ENCODE peak calls at places on chromosomes 7 and 10, in nine cellular contexts. S is HAP-1, B is neural progenitor cell, N is HCT116, T is tibial artery, A is heart right ventricle, R is mucosa of descending colon, Q is A549, H is A673. C is an unnamed sample.
A peak's percentile ranks its signal among the peaks of the same experiment; 100 is the strongest.

GRCh38 chr10:82361317-82361716 is 486.3 kb downstream of the NRG3 start:
- DNase-seq in H (no peak), R (no peak), B (no peak), A (no peak), Q (no peak), N (no peak), S (no peak), T (no peak), C (no peak)

GRCh38 chr7:17994079-17994478 is 33.6 kb downstream of the PRPS1L1 start:
- DNase-seq in N (no peak), B (no peak), R (no peak), H (peak; percentile 28), T (no peak), S (no peak), Q (no peak), A (no peak), C (no peak)

GRCh38 chr10:132987671-132988571 is 45.6 kb upstream of the CFAP46 start:
- DNase-seq in A (no peak), Q (no peak), T (no peak), N (no peak), H (peak; percentile 60), B (no peak), R (peak; percentile 49), S (no peak), C (peak; percentile 63)

GRCh38 chr7:30896041-30896440 is 15.6 kb upstream of the AQP1 start:
- DNase-seq in R (peak; percentile 16), S (peak; percentile 35), B (no peak), T (no peak), A (no peak), Q (no peak), N (no peak), H (peak; percentile 50), C (no peak)

GRCh38 chr7:49001610-49002033 is 77.3 kb downstream of the CDC14C start:
- DNase-seq in B (peak; percentile 75), A (no peak), H (peak; percentile 36), N (no peak), Q (peak; percentile 10), T (no peak), S (peak; percentile 79), R (no peak), C (no peak)

GRCh38 chr7:18829518-18830252 is 287.8 kb downstream of the TWIST1 start:
- DNase-seq in R (no peak), N (no peak), A (no peak), Q (no peak), B (no peak), H (peak; percentile 84), S (no peak), T (no peak), C (no peak)

GRCh38 chr7:132311747-132312146 is 264.5 kb downstream of the PLXNA4 start:
- DNase-seq in S (no peak), R (no peak), Q (no peak), T (no peak), A (no peak), H (no peak), B (peak; percentile 36), N (no peak), C (no peak)

GRCh38 chr10:96337106-96337505 is 21.7 kb downstream of the OPALIN start:
- DNase-seq in H (no peak), Q (no peak), R (no peak), T (no peak), B (no peak), A (no peak), N (no peak), S (no peak), C (no peak)

GRCh38 chr10:75924309-75924920 is 493.0 kb downstream of the LRMDA start:
- DNase-seq in N (no peak), S (no peak), A (no peak), B (peak; percentile 36), T (no peak), R (no peak), Q (no peak), H (no peak), C (no peak)

GRCh38 chr7:151172273-151173141 is 5.0 kb upstream of the GBX1 start:
- DNase-seq in H (peak; percentile 79), Q (peak; percentile 61), A (peak; percentile 62), B (peak; percentile 84), R (peak; percentile 82), S (peak; percentile 83), N (peak; percentile 61), T (peak; percentile 82), C (peak; percentile 69)

GRCh38 chr10:50807851-50808776 is 68.4 kb downstream of the ASAH2B start:
- DNase-seq in H (no peak), S (no peak), R (no peak), T (no peak), Q (no peak), B (peak; percentile 13), A (no peak), N (no peak), C (no peak)

GRCh38 chr10:75034131-75034512 is 77.3 kb upstream of the SAMD8 start:
- DNase-seq in A (no peak), N (no peak), S (no peak), R (no peak), T (no peak), H (no peak), Q (no peak), B (no peak), C (no peak)

GRCh38 chr10:79074732-79075131 is 6.0 kb downstream of the ZMIZ1 start:
- DNase-seq in T (no peak), N (no peak), A (no peak), R (peak; percentile 86), Q (no peak), S (no peak), B (peak; percentile 71), H (peak; percentile 56), C (no peak)

GRCh38 chr10:124675261-124675660 is 68.9 kb downstream of the FAM53B start:
- DNase-seq in S (no peak), R (peak; percentile 34), A (no peak), N (no peak), H (no peak), Q (no peak), B (no peak), T (no peak), C (no peak)

GRCh38 chr10:71075066-71075758 is 137.2 kb upstream of the UNC5B start:
- DNase-seq in R (no peak), B (no peak), A (no peak), N (no peak), H (no peak), T (peak; percentile 54), Q (no peak), S (peak; percentile 2), C (no peak)

DNA sequence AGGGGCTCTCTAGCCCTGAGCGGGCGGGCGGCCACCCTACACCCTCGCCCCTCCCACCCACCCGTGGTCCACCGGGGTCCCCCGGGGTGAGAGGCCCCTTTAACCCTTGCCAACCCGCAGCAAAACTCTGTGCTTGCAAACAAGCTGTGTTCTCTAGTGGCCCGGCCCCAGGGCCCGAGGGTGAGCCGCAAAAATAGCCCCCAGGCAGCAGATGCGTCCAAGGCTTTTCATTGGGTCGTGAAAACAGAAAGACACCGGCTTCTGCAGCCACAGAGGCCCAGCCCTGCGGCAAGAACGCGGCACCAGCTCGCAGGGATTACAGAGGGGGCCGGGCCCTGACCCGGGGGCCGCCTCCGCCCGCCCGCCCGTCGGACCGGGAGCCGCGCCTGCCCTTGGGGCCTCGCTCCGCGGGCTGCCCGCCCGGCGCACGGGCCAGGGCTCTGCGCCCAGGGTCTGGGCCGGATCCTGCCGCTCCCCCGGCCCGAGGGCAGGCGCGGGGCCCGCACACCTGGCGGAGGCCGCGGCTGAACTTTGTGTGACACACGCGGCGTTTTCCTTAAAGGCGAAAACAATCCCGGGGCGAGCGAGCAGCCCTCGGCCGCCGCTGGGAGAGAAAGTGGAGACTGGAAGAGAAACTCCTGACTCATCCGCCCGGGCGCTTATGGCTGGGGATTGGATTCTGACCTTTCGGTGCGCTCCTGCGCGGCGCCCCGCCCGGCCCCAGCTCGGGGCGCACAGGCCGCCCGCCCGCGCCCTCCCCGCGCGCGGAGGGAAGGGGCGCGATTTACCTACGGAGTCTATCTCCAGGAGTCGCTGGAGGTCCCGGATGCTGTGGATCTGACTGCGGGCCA is 2.8 kb downstream of the PDGFA start:
- DNase-seq in Q (peak; percentile 62), H (no peak), B (peak; percentile 74), R (peak; percentile 78), A (no peak), S (no peak), N (no peak), T (peak; percentile 84), C (peak; percentile 52)
- H3K4me3 ChIP-seq in Q (peak overlapping the region; percentile 74), H (peak overlapping the region; percentile 56), B (peak overlapping the region; percentile 62), R (peak overlapping the region; percentile 54), A (peak overlapping the region; percentile 74), S (no peak overlapping the region), N (peak overlapping the region; percentile 94), T (peak overlapping the region; percentile 89), C (peak overlapping the region; percentile 64)

GRCh38 chr10:38047666-38048065 is 37.2 kb downstream of the ZNF33A start:
- DNase-seq in N (no peak), T (no peak), B (no peak), S (no peak), H (no peak), Q (no peak), A (no peak), R (no peak), C (no peak)
- H3K9me3 ChIP-seq in N (no peaks in the 10 kb centered on the region), T (peaks cover 15% of the 10 kb centered on the region), B (peaks cover 19% of the 10 kb centered on the region), S (no peaks in the 10 kb centered on the region), H (no peaks in the 10 kb centered on the region), Q (peaks cover 77% of the 10 kb centered on the region), A (no peaks in the 10 kb centered on the region), R (peaks cover 20% of the 10 kb centered on the region), C (no peaks in the 10 kb centered on the region)

DNA sequence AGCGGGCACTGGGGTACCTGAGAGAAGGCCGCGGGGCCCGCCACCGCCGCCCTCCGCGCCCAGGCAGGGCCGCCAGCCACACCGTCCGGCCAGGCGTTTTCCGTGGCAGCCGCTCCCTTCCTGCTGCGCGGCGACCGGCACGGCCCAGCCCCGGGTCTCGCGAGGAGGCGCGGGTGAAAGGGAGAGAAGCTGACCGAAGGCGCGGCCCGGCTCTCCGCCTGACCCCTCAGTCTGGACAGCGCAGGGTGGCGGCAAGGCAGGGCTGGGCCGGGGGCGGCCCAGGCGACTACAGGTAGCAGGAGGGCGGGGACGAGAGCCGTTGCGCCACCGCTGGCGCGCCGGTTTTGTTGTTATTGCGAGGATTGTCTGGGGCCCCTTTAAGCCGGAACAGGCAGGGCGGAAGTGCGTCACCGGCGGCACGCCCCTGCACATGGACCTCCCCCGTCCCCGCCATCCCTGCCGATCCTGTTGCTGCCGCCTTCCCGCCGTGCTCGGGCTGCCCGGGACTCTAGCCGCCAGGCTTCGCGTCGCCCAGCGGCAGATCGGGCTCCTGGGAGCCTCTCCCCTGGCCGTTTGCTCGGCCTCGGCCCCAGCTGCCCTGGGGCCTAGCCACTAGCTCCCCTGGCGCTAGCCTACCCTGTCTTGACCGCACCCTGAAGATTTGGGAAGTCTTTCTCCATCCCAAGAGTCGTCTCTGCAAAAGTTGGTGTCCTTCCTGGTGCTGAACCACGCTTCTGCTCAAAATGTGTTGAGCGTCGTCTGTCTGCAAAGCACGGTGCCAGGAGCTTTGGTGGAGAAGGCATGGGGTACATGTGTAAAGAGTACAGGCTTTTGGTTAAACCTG is at the start of gene HERPUD2:
- DNase-seq in N (peak; percentile 81), Q (peak; percentile 87), R (peak; percentile 97), T (peak; percentile 95), A (peak; percentile 94), H (peak; percentile 93), B (peak; percentile 96), S (peak; percentile 95), C (peak; percentile 92)
- H3K4me3 ChIP-seq in N (peak within 1 kb of the TSS; percentile 81), Q (peak within 1 kb of the TSS; percentile 100), R (peak within 1 kb of the TSS; percentile 87), T (peak within 1 kb of the TSS; percentile 89), A (peak within 1 kb of the TSS; percentile 98), H (peak within 1 kb of the TSS; percentile 84), B (peak within 1 kb of the TSS; percentile 93), S (peak within 1 kb of the TSS; percentile 78), C (peak within 1 kb of the TSS; percentile 80)

GRCh38 chr7:158314394-158314793 is 273.2 kb downstream of the PTPRN2 start:
- DNase-seq in B (no peak), N (no peak), S (no peak), T (no peak), A (no peak), R (no peak), H (no peak), Q (no peak), C (no peak)
- H3K9me3 ChIP-seq in B (peaks cover 2% of the 10 kb centered on the region), N (no peaks in the 10 kb centered on the region), S (no peaks in the 10 kb centered on the region), T (no peaks in the 10 kb centered on the region), A (no peaks in the 10 kb centered on the region), R (no peaks in the 10 kb centered on the region), H (peaks cover 26% of the 10 kb centered on the region), Q (peaks cover 2% of the 10 kb centered on the region), C (peaks cover 24% of the 10 kb centered on the region)

C was measured in SJSA1.